ENCODE peak calls at places on chromosomes 12 and 14, in six cellular contexts. A is fibroblast of pulmonary artery, Q is COR-L47, Z is posterior cingulate gyrus, N is heart left ventricle, W is naive B cell. K is an unnamed sample.

GRCh38 chr14:22124071-22124613 is 450.5 kb upstream of the OR4E1 start:
- DNase-seq in Q (no peak), W (no peak), A (no peak), Z (no peak), N (no peak), K (no peak)

GRCh38 chr14:39426605-39427004 is 5.6 kb downstream of the FBXO33 start:
- DNase-seq in N (no peak), A (peak; percentile 74), Q (peak; percentile 37), Z (no peak), W (no peak), K (no peak)

GRCh38 chr12:122133192-122133950 is 40.6 kb downstream of the IL31 start:
- DNase-seq in A (no peak), Q (no peak), N (no peak), W (no peak), Z (peak; percentile 66), K (no peak)

GRCh38 chr12:14373202-14373601 is 7.7 kb downstream of the ATF7IP start:
- DNase-seq in W (no peak), Z (no peak), N (no peak), A (peak; percentile 87), Q (no peak), K (no peak)

GRCh38 chr12:47222960-47223847 is 143.4 kb upstream of the AMIGO2 start:
- DNase-seq in N (no peak), A (peak; percentile 44), Q (no peak), W (no peak), Z (no peak), K (no peak)

GRCh38 chr12:48996794-48997718 is 2.1 kb downstream of the DDN start:
- DNase-seq in Z (peak; percentile 93), N (peak; percentile 88), W (peak; percentile 84), A (peak; percentile 68), Q (peak; percentile 66), K (peak; percentile 94)

GRCh38 chr12:53048780-53049401 is 974 bp upstream of the TNS2 start:
- DNase-seq in Z (peak; percentile 70), N (peak; percentile 90), W (no peak), A (peak; percentile 85), Q (no peak), K (peak; percentile 83)

GRCh38 chr14:106845286-106846087 is 1319.1 kb downstream of the TMEM121 start:
- DNase-seq in Z (no peak), Q (peak; percentile 27), A (no peak), W (peak; percentile 61), N (no peak), K (no peak)

GRCh38 chr14:91754819-91755218 is 22.9 kb upstream of the CATSPERB start:
- DNase-seq in Q (peak; percentile 15), N (no peak), A (no peak), Z (no peak), W (no peak), K (no peak)

GRCh38 chr12:14261096-14261495 is 104.4 kb upstream of the ATF7IP start:
- DNase-seq in N (peak; percentile 51), W (no peak), Q (no peak), A (no peak), Z (no peak), K (no peak)

GRCh38 chr12:94795520-94795919 is 145.2 kb upstream of the TMCC3 start:
- DNase-seq in W (no peak), Q (no peak), N (no peak), A (peak; percentile 49), Z (no peak), K (no peak)

GRCh38 chr14:31583043-31583442 is 21.8 kb downstream of the NUBPL start:
- DNase-seq in N (no peak), W (no peak), A (no peak), Q (no peak), Z (no peak), K (no peak)

GRCh38 chr12:128968668-128969067 is 115.4 kb downstream of the GLT1D1 start:
- DNase-seq in N (no peak), A (no peak), Q (peak; percentile 24), W (no peak), Z (peak; percentile 74), K (peak; percentile 81)